ENCODE peak calls at places on chromosomes 5 and 9, in nine cellular contexts. N, O, U, Y, V, D, B, P and S are unnamed samples.

GRCh38 chr9:278651-279050 is 64.0 kb downstream of the DOCK8 start:
- DNase-seq in V (no peak), N (no peak), D (no peak), P (no peak), U (no peak), B (no peak), Y (no peak), O (no peak), S (no peak)

GRCh38 chr5:138974227-138975063 is 99.3 kb upstream of the LRRTM2 start:
- DNase-seq in V (no peak), B (peak; percentile 68), N (no peak), O (no peak), U (peak; percentile 67), D (peak; percentile 75), Y (no peak), P (peak; percentile 81), S (no peak)

GRCh38 chr5:143560378-143560777 is 156.9 kb upstream of the NR3C1 start:
- DNase-seq in Y (peak; percentile 22), B (no peak), P (no peak), N (no peak), O (no peak), V (no peak), U (no peak), D (no peak), S (no peak)

GRCh38 chr9:14749738-14750137 is 27.2 kb upstream of the CER1 start:
- DNase-seq in N (no peak), B (no peak), P (no peak), D (no peak), O (no peak), Y (no peak), U (no peak), V (no peak), S (no peak)

GRCh38 chr5:6722015-6722414 is 8.8 kb downstream of the TENT4A start:
- DNase-seq in V (no peak), P (no peak), O (no peak), U (no peak), N (no peak), D (peak; percentile 19), B (no peak), Y (no peak), S (no peak)

GRCh38 chr9:127918201-127919107 is 1.6 kb upstream of the ST6GALNAC4 start:
- DNase-seq in V (no peak), P (no peak), B (no peak), N (no peak), Y (peak; percentile 15), D (peak; percentile 63), U (no peak), O (no peak), S (no peak)

GRCh38 chr5:80559244-80559643 is 10.8 kb downstream of the ANKRD34B start:
- DNase-seq in N (no peak), D (no peak), B (no peak), U (no peak), O (no peak), V (no peak), Y (no peak), P (no peak), S (no peak)

GRCh38 chr9:104923740-104924139 is 4.2 kb downstream of the ABCA1 start:
- DNase-seq in V (no peak), U (no peak), B (no peak), Y (no peak), P (no peak), D (no peak), O (no peak), N (peak; percentile 86), S (no peak)

GRCh38 chr5:75262278-75262677 is 25.6 kb upstream of the ANKRD31 start:
- DNase-seq in D (no peak), O (no peak), Y (no peak), P (no peak), V (peak; percentile 36), B (no peak), U (no peak), N (no peak), S (no peak)

GRCh38 chr5:112228672-112229071 is 190.4 kb downstream of the EPB41L4A start:
- DNase-seq in B (peak; percentile 82), O (peak; percentile 67), U (peak; percentile 32), Y (peak; percentile 71), V (no peak), D (peak; percentile 22), N (no peak), P (peak; percentile 78), S (peak; percentile 92)

GRCh38 chr5:57327934-57328333 is 154.1 kb downstream of the GPBP1 start:
- DNase-seq in N (no peak), P (peak; percentile 34), V (peak; percentile 21), B (no peak), D (no peak), O (peak; percentile 97), U (no peak), Y (peak; percentile 82), S (no peak)

GRCh38 chr5:136408996-136409395 is 43.7 kb upstream of the TRPC7 start:
- DNase-seq in D (no peak), P (no peak), B (no peak), V (no peak), U (no peak), O (no peak), N (no peak), Y (no peak), S (no peak)

GRCh38 chr9:133627341-133627740 is 8.8 kb upstream of the DBH start:
- DNase-seq in P (no peak), B (no peak), V (no peak), U (no peak), Y (no peak), O (no peak), D (no peak), N (no peak), S (no peak)

GRCh38 chr9:76438841-76439588 is 20.0 kb upstream of the GCNT1 start:
- DNase-seq in V (no peak), N (no peak), B (no peak), D (no peak), U (no peak), Y (no peak), P (peak; percentile 64), O (no peak), S (no peak)

GRCh38 chr5:149227168-149227826 is 44.4 kb upstream of the AFAP1L1 start:
- DNase-seq in D (no peak), V (peak; percentile 59), B (no peak), O (peak; percentile 61), N (no peak), P (peak; percentile 89), Y (peak; percentile 98), U (no peak), S (no peak)

GRCh38 chr5:124755565-124755964 is 9.1 kb upstream of the ZNF608 start:
- DNase-seq in V (peak; percentile 21), P (peak; percentile 50), D (peak; percentile 35), N (no peak), Y (no peak), U (no peak), O (no peak), B (no peak), S (no peak)

DNA sequence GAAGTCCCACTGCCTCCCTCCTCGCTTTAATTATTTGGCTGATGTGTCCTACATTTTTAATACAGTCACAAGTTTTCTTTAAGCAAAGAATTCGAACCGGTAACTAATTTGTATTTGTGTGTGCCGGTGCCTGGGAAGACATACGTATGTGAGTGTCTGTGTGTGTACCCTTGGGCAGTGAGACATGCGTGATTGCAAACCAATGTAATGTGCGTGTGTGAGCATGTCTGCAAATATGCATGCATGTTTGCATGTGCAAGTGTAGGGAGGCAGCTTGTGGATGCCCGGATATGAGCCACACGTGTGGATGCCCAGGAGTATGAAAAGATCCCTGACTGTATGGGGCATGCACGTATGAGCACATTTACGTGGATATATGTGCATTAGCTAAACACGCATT is 44.4 kb upstream of the NEK6 start:
- DNase-seq in Y (no peak), U (no peak), O (no peak), P (no peak), B (no peak), V (no peak), D (no peak), N (peak; percentile 33), S (no peak)
- H3K4me1 ChIP-seq in Y (peaks cover 48% of the 10 kb centered on the region), U (no peaks in the 10 kb centered on the region), O (no peaks in the 10 kb centered on the region), P (no peaks in the 10 kb centered on the region), B (peaks cover 34% of the 10 kb centered on the region), V (peaks cover 23% of the 10 kb centered on the region), D (no peaks in the 10 kb centered on the region), N (peaks cover 65% of the 10 kb centered on the region), S (no peaks in the 10 kb centered on the region)

GRCh38 chr5:676699-677076 is 16.5 kb downstream of the TPPP start:
- DNase-seq in V (no peak), O (no peak), D (peak; percentile 4), B (no peak), Y (no peak), P (no peak), U (no peak), N (peak; percentile 58), S (peak; percentile 59)
- H3K27ac ChIP-seq in V (no peak overlapping the region), O (no peak overlapping the region), D (no peak overlapping the region), B (no peak overlapping the region), Y (no peak overlapping the region), P (no peak overlapping the region), U (no peak overlapping the region), N (no peak overlapping the region), S (no peak overlapping the region)

DNA sequence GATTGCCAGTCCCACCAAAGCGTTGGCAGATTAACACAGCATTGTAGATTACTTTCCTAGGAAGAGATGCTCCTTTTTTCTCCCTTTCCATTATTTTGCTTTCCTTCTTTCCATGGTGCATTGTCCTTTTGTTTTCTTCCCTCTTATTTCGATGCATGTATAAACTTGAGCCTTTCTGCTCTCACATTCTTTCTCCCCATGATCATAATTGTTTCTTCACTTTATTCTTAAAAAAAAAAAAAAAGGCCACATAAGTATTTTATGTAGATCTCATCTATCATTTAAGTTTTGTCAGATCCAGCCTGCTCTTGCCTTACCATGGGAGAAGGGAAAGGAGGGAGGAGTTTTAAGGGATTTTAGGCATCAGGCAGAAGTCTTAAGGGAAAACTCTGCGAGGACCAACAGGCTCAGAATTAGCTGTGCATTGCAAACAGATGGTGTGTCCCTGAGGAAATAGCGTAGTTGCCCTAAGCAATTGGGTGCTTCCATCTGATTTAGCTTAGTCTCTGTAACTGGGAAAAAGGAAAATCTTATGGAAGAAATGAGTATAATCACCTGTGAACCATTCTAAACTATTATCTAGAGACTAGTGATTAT is 11.1 kb downstream of the TGFBR1 start:
- DNase-seq in V (no peak), N (no peak), D (no peak), U (no peak), B (no peak), O (peak; percentile 46), P (no peak), Y (no peak), S (no peak)
- H3K4me1 ChIP-seq in V (peaks cover 8% of the 10 kb centered on the region), N (peaks cover 73% of the 10 kb centered on the region), D (peaks cover 8% of the 10 kb centered on the region), U (peaks cover 17% of the 10 kb centered on the region), B (peaks cover 70% of the 10 kb centered on the region), O (peaks cover 24% of the 10 kb centered on the region), P (no peaks in the 10 kb centered on the region), Y (no peaks in the 10 kb centered on the region), S (peaks cover 3% of the 10 kb centered on the region)

DNA sequence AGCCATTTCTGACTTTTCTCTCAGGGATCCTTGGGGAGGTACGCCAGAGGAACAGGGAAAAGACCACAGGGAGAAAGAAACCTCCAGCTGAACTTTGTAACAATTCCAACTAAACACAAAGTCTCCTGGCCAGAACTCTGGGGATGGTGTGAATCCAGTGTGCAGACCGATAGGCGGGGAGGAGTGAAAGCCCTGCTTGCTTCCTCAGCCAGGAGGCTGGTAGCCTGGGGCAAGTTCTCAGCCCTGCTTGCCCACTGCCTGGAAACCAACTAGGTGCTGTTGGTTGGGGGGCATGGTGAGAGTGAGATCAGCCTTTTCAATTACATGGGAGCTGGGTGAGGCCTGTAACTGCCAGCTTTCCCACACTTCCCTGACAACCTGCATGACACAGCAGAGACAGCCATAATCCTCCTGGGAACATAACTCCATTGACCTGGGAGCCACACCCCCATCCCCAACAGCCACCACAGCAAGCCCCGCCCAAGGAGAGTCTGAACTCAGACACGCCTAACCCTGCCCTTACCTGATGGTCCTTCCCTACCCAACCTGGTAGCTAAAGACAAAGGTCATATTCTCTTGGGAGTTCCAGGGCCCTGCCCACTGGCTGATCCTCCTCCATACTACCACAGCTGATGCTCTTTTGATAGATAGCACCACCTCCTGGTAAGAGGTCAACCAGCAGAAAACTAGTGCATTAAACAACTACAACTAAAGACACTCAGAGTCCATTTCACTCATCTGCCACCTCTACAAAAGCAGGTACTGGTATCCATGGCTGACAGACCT is 100.1 kb upstream of the TNFAIP8 start:
- DNase-seq in Y (peak; percentile 58), O (peak; percentile 57), V (peak; percentile 74), U (no peak), D (no peak), N (no peak), B (no peak), P (no peak), S (no peak)
- H3K27ac ChIP-seq in Y (peak overlapping the region; percentile 59), O (peak overlapping the region; percentile 3), V (peak overlapping the region; percentile 35), U (no peak overlapping the region), D (no peak overlapping the region), N (no peak overlapping the region), B (no peak overlapping the region), P (no peak overlapping the region), S (no peak overlapping the region)